ENCODE peak calls at places on chromosomes 11 and 22, in four cellular contexts. K is lower lobe of right lung, A is dorsolateral prefrontal cortex, O is adrenal gland. D is an unnamed sample.

GRCh38 chr11:121634889-121635288 is 182.1 kb upstream of the SORL1-AS1 start:
- DNase-seq in K (no peak), A (no peak), O (no peak), D (no peak)

GRCh38 chr11:116244889-116245288 is 527.9 kb downstream of the BUD13 start:
- DNase-seq in K (no peak), A (peak), O (no peak), D (no peak)

GRCh38 chr11:75872887-75873416 is 57.9 kb downstream of the UVRAG start:
- DNase-seq in K (no peak), A (no peak), O (no peak), D (no peak)

GRCh38 chr11:13169709-13170108 is 107.9 kb upstream of the BMAL1 start:
- DNase-seq in K (no peak), A (no peak), O (peak), D (no peak)

GRCh38 chr11:100865443-100865842 is 178.4 kb downstream of the ARHGAP42 start:
- DNase-seq in K (no peak), A (no peak), O (no peak), D (no peak)

GRCh38 chr11:34480339-34480738 is 33.3 kb downstream of the ELF5 start:
- DNase-seq in K (no peak), A (no peak), O (no peak), D (no peak)

GRCh38 chr22:47201186-47201995 is 438.9 kb downstream of the TBC1D22A start:
- DNase-seq in K (no peak), A (no peak), O (no peak), D (no peak)

GRCh38 chr11:61701298-61701993 is 21.3 kb downstream of the DAGLA start:
- DNase-seq in K (no peak), A (no peak), O (no peak), D (no peak)

GRCh38 chr11:27183672-27184457 is 143.2 kb downstream of the BBOX1 start:
- DNase-seq in K (no peak), A (peak), O (peak), D (no peak)

GRCh38 chr11:13525257-13525656 is 29.5 kb upstream of the PTH start:
- DNase-seq in K (no peak), A (no peak), O (no peak), D (no peak)

GRCh38 chr11:29272019-29272654 is 744.7 kb downstream of the KCNA4 start:
- DNase-seq in K (no peak), A (no peak), O (no peak), D (no peak)

DNA sequence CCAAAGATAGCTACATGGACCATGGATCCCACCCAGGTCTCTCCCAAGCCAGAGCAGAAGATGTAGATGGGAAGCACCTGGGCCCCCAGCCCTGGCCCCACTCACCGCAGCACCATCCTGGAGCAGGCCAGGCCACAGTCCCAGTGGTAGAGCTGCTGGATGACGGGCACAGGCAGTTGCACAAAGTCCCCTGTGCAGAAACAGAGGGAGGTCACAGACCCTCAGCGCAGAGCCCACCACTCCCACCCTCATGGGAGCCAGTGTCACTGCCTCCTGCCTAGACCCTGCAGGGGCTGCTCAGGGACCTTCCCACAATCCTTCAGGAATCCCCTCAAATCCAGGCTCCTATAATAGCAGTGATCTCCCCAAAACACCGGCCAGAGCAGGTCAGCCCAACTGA is 6.1 kb downstream of the GUCD1 start:
- DNase-seq in K (no peak), A (no peak), O (no peak), D (no peak)
- H3K27ac ChIP-seq in K (no peak), A (no peak), O (no peak), D (no peak)

GRCh38 chr11:5736396-5736795 is at the start of gene OR56B1:
- DNase-seq in K (no peak), A (no peak), O (no peak), D (no peak)

GRCh38 chr11:5737672-5738071 is 1.4 kb downstream of the OR56B1 start:
- DNase-seq in K (no peak), A (no peak), O (no peak), D (no peak)

DNA sequence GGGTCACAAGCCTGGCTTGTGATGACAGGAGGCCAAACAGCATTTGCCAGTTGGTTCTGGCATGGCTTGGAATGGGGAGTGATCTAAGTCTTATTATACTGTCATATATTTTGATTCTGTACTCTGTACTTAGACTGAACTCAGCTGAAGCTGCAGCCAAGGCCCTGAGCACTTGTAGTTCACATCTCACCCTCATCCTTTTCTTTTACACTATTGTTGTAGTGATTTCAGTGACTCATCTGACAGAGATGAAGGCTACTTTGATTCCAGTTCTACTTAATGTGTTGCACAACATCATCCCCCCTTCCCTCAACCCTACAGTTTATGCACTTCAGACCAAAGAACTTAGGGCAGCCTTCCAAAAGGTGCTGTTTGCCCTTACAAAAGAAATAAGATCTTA is 843 bp downstream of the OR56B1 start:
- DNase-seq in K (no peak), A (no peak), O (no peak), D (no peak)
- H3K27ac ChIP-seq in K (no peak), A (no peak), O (no peak), D (no peak)

DNA sequence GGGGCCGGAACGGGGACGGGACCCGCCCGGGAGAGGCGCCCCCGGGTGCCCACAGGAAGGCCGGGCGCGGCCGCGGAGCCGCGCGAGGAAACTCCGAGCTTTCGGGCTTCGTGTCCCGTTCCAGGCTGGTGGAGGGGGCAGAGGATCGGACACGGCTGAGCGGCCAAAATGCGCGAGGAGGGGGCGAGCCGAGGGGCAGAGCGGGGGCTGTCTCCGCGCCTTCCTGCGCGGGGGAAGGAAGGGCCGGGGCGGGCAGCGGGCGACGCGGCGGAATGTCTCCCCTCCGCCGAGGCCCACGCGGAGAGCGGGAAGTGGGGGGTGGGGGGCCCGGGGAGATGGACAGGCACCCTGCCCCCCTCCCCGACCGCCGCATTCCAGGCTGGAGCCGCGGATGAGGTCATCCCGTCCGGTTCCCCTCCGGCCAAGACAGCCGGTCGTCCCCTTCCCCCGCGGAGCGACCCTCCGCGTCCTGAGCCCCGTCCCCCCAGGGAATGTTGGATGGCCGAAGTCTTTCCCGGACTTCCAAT is 465 bp downstream of the CDC42EP1 start:
- DNase-seq in K (peak), A (no peak), O (peak), D (no peak)
- H3K27ac ChIP-seq in K (peak), A (peak), O (peak), D (peak)

GRCh38 chr22:38731703-38732161 is 24.1 kb downstream of the SUN2 start:
- DNase-seq in K (no peak), A (no peak), O (no peak), D (no peak)

GRCh38 chr22:38732251-38732815 is 23.5 kb downstream of the SUN2 start:
- DNase-seq in K (no peak), A (no peak), O (no peak), D (no peak)

GRCh38 chr22:38734203-38735100 is 21.3 kb downstream of the SUN2 start:
- DNase-seq in K (no peak), A (no peak), O (no peak), D (no peak)

GRCh38 chr22:38735126-38735464 is 20.7 kb downstream of the SUN2 start:
- DNase-seq in K (no peak), A (no peak), O (no peak), D (no peak)

DNA sequence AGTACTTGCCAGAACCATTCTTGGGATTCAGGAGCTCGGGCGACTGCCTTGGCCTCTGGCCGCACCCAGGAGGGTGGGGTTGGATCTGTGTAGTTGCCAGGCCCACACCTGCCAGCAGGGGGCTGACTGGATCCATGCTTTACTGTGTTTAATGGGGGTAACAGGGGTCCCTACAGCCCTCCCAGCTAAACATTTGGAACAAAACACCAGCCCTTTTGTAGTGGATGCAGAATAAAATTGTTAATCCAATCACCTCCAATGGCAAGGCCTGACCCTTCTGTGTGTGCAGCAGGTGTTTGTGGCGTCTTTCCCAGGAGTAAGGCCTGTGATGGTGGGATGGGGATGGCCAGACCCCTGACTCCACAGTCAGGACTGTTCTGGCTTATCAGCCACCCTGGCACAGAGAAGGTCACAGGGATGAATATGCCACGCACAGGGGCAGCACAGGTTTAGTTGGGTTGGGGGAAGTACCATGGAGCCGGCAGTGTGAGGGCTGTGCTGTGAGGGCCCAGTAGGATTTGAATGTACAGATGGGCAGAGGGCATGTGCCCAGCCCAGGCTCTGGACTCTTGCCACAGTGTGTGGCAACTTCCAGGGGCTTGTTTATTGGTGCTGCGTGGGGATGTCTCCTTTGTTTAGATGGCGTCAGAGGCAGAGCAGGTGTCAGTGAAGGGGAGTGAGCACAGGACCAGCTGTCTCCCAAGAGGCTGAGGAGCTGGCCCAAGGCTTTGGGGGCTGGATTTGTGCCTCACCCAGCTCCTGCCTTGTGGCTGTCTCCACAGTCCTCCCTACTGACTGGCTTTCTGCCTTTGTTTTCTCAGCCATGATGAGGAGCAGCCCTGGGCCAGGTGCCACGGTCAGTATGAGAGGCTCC is 22.2 kb downstream of the SUN2 start:
- DNase-seq in K (no peak), A (peak), O (no peak), D (no peak)
- H3K27ac ChIP-seq in K (peak), A (peak), O (peak), D (peak)

DNA sequence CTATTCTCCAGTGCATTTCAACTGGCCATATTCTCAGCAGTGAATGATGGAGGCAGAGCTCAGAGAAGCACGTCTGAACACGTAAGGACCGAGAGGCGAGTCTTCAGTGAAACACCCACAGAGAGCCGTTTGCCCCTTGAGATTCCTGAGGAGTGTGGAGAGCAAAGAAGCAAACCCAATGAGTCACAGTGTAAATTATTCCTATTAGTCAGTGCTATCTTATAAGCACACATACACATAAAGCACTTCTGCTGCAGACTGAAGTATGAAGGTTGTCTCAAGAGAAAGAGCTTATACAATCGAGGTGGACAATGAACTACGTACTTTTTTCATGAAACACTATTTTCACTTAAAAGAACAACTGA is 37.4 kb downstream of the GALNT18 start:
- DNase-seq in K (no peak), A (no peak), O (no peak), D (no peak)
- H3K27ac ChIP-seq in K (peak), A (no peak), O (no peak), D (no peak)

GRCh38 chr22:32142600-32142999 is 16.5 kb downstream of the C22orf42 start:
- DNase-seq in K (no peak), A (no peak), O (no peak), D (no peak)

GRCh38 chr22:32144875-32145274 is 14.2 kb downstream of the C22orf42 start:
- DNase-seq in K (no peak), A (no peak), O (no peak), D (no peak)
- H3K27ac ChIP-seq in K (no peak), A (no peak), O (no peak), D (no peak)

GRCh38 chr22:20127869-20128618 is 3.6 kb upstream of the ZDHHC8 start:
- DNase-seq in K (no peak), A (no peak), O (no peak), D (no peak)
- H3K27ac ChIP-seq in K (no peak), A (no peak), O (no peak), D (no peak)

GRCh38 chr11:70207531-70208131 is 4.5 kb downstream of the FADD start:
- DNase-seq in K (no peak), A (no peak), O (no peak), D (no peak)

GRCh38 chr11:70205049-70205725 is 2.1 kb downstream of the FADD start:
- DNase-seq in K (no peak), A (no peak), O (no peak), D (no peak)

GRCh38 chr11:70206977-70207376 is 3.9 kb downstream of the FADD start:
- DNase-seq in K (no peak), A (no peak), O (no peak), D (no peak)

GRCh38 chr11:70205766-70206165 is 2.7 kb downstream of the FADD start:
- DNase-seq in K (no peak), A (no peak), O (no peak), D (no peak)

GRCh38 chr11:70206226-70206785 is 3.2 kb downstream of the FADD start:
- DNase-seq in K (no peak), A (no peak), O (no peak), D (no peak)
- H3K27ac ChIP-seq in K (no peak), A (no peak), O (no peak), D (no peak)

GRCh38 chr11:10329356-10329755 is 24.5 kb downstream of the ADM start:
- DNase-seq in K (no peak), A (no peak), O (no peak), D (no peak)

GRCh38 chr11:10326080-10326964 is 21.4 kb downstream of the ADM start:
- DNase-seq in K (no peak), A (no peak), O (peak), D (no peak)

GRCh38 chr11:10329935-10330334 is 25.1 kb downstream of the ADM start:
- DNase-seq in K (no peak), A (no peak), O (no peak), D (no peak)

GRCh38 chr11:10327254-10327653 is 22.4 kb downstream of the ADM start:
- DNase-seq in K (no peak), A (no peak), O (no peak), D (no peak)

GRCh38 chr11:10328314-10329090 is 23.6 kb downstream of the ADM start:
- DNase-seq in K (no peak), A (no peak), O (no peak), D (no peak)
- H3K27ac ChIP-seq in K (peak), A (no peak), O (peak), D (peak)

D was measured in esophagus squamous epithelium.